ENCODE peak calls at places on chromosomes 11 and 22, in seven cellular contexts. O, Y, D, W, I, Z and R are unnamed samples.

GRCh38 chr11:72844356-72844755 is 30.1 kb downstream of the ATG16L2 start:
- DNase-seq in W (no peak), I (no peak), Z (no peak), O (peak; percentile 63), Y (no peak), D (peak; percentile 61), R (no peak)

GRCh38 chr11:88174627-88175003 is 628 bp downstream of the RAB38 start:
- DNase-seq in I (peak; percentile 56), O (peak; percentile 82), W (peak; percentile 44), D (peak; percentile 81), Z (peak; percentile 79), Y (peak; percentile 46), R (peak; percentile 59)

GRCh38 chr11:98940913-98941312 is 79.8 kb upstream of the CNTN5 start:
- DNase-seq in W (no peak), D (no peak), Y (no peak), Z (no peak), O (peak; percentile 16), I (no peak), R (no peak)

GRCh38 chr11:66328307-66329144 is 7.7 kb downstream of the RIN1 start:
- DNase-seq in O (peak; percentile 83), D (peak; percentile 81), Y (peak; percentile 83), Z (peak; percentile 92), W (peak; percentile 60), I (peak; percentile 79), R (peak; percentile 73)

GRCh38 chr22:48647606-48648515 is 1179.8 kb downstream of the BRD1 start:
- DNase-seq in Y (peak; percentile 6), W (no peak), I (no peak), D (no peak), O (no peak), Z (no peak), R (no peak)

GRCh38 chr11:3058753-3059664 is 1.8 kb upstream of the CARS1 start:
- DNase-seq in D (peak; percentile 71), Y (no peak), I (peak; percentile 42), Z (no peak), O (peak; percentile 63), W (no peak), R (no peak)

GRCh38 chr11:122276221-122276620 is 160.2 kb upstream of the BLID start:
- DNase-seq in I (no peak), Y (no peak), Z (no peak), W (no peak), O (no peak), D (no peak), R (no peak)

GRCh38 chr11:17812286-17813187 is 78.0 kb downstream of the KCNC1 start:
- DNase-seq in O (no peak), W (no peak), D (no peak), I (no peak), Z (no peak), Y (no peak), R (peak; percentile 1)

GRCh38 chr11:43130616-43131015 is 181.2 kb upstream of the API5 start:
- DNase-seq in I (no peak), Y (no peak), Z (no peak), W (no peak), O (peak; percentile 72), D (no peak), R (no peak)

GRCh38 chr22:41603873-41604332 is 14.3 kb upstream of the PMM1 start:
- DNase-seq in D (no peak), O (no peak), Z (no peak), W (no peak), Y (no peak), I (no peak), R (peak; percentile 50)

GRCh38 chr22:29617922-29618629 is 14.6 kb downstream of the NF2 start:
- DNase-seq in D (peak; percentile 52), W (no peak), Z (no peak), O (peak; percentile 52), Y (no peak), I (no peak), R (peak; percentile 40)

GRCh38 chr22:42608481-42609361 is 6.0 kb downstream of the POLDIP3 start:
- DNase-seq in O (no peak), Z (no peak), I (no peak), D (peak; percentile 66), Y (no peak), W (no peak), R (no peak)

GRCh38 chr11:72683782-72684200 is 9.6 kb upstream of the PDE2A start:
- DNase-seq in W (peak; percentile 27), O (peak; percentile 70), Z (no peak), D (peak; percentile 42), I (peak; percentile 71), Y (peak; percentile 73), R (peak; percentile 35)

GRCh38 chr22:22878801-22879674 is 8.6 kb upstream of the IGLL5 start:
- DNase-seq in D (no peak), Y (no peak), Z (no peak), O (no peak), W (no peak), I (no peak), R (no peak)

GRCh38 chr11:6397156-6397555 is 6.9 kb downstream of the SMPD1 start:
- DNase-seq in W (no peak), Z (no peak), Y (no peak), D (peak; percentile 39), O (no peak), I (no peak), R (no peak)
- H3K27ac ChIP-seq in W (no peak overlapping the region), Z (no peak overlapping the region), Y (no peak overlapping the region), D (no peak overlapping the region), O (peak overlapping the region; percentile 17), I (no peak overlapping the region), R (no peak overlapping the region)

DNA sequence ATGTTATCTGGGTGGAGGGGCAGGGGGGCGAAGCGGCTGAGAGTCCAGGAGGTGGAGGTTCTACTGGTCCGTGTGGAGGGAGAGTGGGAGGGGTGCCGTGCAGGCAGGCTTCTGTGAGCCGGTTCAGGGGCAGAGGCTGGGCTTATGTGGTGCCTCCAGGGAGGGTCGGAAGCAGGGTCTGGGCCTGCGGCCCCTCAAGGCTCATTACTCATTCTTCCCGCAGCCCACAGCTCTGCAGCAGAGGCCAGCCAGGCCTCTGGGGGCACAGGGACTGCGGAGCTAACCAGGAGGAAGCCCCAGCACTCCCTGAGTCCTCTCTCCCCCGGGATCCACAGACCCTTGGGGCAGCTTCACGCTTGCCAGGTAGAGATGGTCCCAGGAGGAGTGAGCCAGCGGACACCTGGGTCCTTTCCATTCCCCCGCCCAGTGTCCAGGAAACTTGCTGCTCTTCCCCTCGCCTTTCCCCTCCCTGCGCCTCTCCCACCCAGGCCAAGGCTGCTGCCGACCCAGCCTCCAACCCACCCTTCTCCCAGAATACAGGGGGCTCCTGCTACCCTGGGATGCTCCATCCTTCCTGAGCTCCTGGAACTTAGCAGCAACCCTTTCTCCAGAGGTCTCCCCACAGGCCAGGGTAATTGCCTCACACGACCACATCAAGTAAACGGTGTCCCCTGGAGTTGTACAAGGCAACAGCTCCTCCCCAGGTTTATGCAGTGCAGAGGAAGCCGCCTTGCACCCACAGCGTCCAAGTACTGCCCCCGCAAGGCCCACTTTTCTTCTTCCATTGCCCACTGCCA is 6.3 kb downstream of the NRXN2 start:
- DNase-seq in Z (no peak), O (no peak), Y (no peak), D (no peak), I (no peak), W (no peak), R (no peak)
- H3K27me3 ChIP-seq in Z (peaks cover 100% of the 10 kb centered on the region), O (peaks cover 90% of the 10 kb centered on the region), Y (peaks cover 86% of the 10 kb centered on the region), D (peaks cover 99% of the 10 kb centered on the region), I (peaks cover 25% of the 10 kb centered on the region), W (peaks cover 11% of the 10 kb centered on the region), R (peaks cover 46% of the 10 kb centered on the region)

GRCh38 chr11:124900464-124900863 is 2.8 kb upstream of the ROBO4 start:
- DNase-seq in Y (no peak), O (no peak), I (peak; percentile 65), W (no peak), D (peak; percentile 78), Z (no peak), R (no peak)
- H3K4me1 ChIP-seq in Y (peaks cover 50% of the 10 kb centered on the region), O (no peaks in the 10 kb centered on the region), I (no peaks in the 10 kb centered on the region), W (no peaks in the 10 kb centered on the region), D (no peaks in the 10 kb centered on the region), Z (peaks cover 33% of the 10 kb centered on the region), R (no peaks in the 10 kb centered on the region)

GRCh38 chr11:31767665-31768064 is 43.5 kb downstream of the PAX6 start:
- DNase-seq in D (no peak), I (no peak), W (no peak), O (no peak), Y (no peak), Z (no peak), R (no peak)

GRCh38 chr11:31770011-31770410 is 41.1 kb downstream of the PAX6 start:
- DNase-seq in Z (no peak), W (no peak), Y (no peak), I (no peak), D (no peak), O (no peak), R (no peak)

GRCh38 chr11:31767066-31767465 is 44.1 kb downstream of the PAX6 start:
- DNase-seq in O (no peak), I (no peak), Z (no peak), D (no peak), W (no peak), Y (no peak), R (no peak)

GRCh38 chr11:31769241-31769640 is 41.9 kb downstream of the PAX6 start:
- DNase-seq in O (no peak), W (no peak), Y (no peak), D (no peak), Z (no peak), I (no peak), R (no peak)

DNA sequence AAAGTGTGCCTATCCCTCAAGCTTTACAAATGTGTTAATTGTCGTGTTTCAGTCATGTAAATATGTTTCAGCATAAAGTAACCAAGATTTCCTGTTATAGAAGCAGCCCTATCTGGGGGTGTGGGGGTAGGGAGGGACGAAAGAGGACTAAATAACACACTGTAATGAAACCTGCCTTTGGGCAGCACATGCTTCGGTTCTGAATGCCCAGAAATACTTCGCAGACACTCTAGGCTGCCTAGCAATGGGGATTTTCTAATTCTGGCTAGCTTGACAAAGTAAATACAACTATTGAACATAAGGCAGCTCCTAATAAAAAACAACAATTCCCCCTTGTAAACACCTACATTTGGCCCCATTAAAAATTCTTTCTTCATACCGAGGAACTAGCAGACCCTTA is 42.4 kb downstream of the PAX6 start:
- DNase-seq in O (no peak), Y (no peak), Z (no peak), D (no peak), I (no peak), W (no peak), R (no peak)
- H3K27ac ChIP-seq in O (no peak overlapping the region), Y (no peak overlapping the region), Z (no peak overlapping the region), D (no peak overlapping the region), I (peak overlapping the region; percentile 5), W (no peak overlapping the region), R (no peak overlapping the region)

GRCh38 chr22:36816635-36817428 is at the start of gene PVALB:
- DNase-seq in I (peak; percentile 32), Z (no peak), Y (peak; percentile 23), O (peak; percentile 76), W (no peak), D (peak; percentile 65), R (peak; percentile 21)

GRCh38 chr22:36818010-36818642 is 1.3 kb upstream of the PVALB start:
- DNase-seq in Z (no peak), W (no peak), D (no peak), O (no peak), I (no peak), Y (no peak), R (no peak)

GRCh38 chr22:36815558-36816337 is 1.1 kb downstream of the PVALB start:
- DNase-seq in W (no peak), D (no peak), O (no peak), Z (no peak), I (no peak), Y (no peak), R (no peak)

GRCh38 chr22:36816338-36816634 is 549 bp downstream of the PVALB start:
- DNase-seq in I (no peak), Y (no peak), W (no peak), D (no peak), Z (no peak), O (no peak), R (no peak)

GRCh38 chr22:36817429-36817783 is 571 bp upstream of the PVALB start:
- DNase-seq in Z (no peak), I (no peak), W (no peak), D (no peak), O (no peak), Y (no peak), R (no peak)
- H3K27me3 ChIP-seq in Z (peaks cover 79% of the 10 kb centered on the region), I (peaks cover 22% of the 10 kb centered on the region), W (peaks cover 26% of the 10 kb centered on the region), D (peaks cover 52% of the 10 kb centered on the region), O (peaks cover 87% of the 10 kb centered on the region), Y (peaks cover 74% of the 10 kb centered on the region), R (peaks cover 43% of the 10 kb centered on the region)